ENCODE peak calls at places on chromosomes 6 and 20, in ten cellular contexts. One of them, this sample, is unnamed.
A peak's percentile ranks its signal among the peaks of the same experiment; 100 is the strongest.

GRCh38 chr6:118187568-118188164 is 280.6 kb downstream of the SLC35F1 start:
- DNase-seq in progenitor cell of endocrine pancreas: no peak
- DNase-seq in breast epithelium: no peak
- DNase-seq in WERI-Rb-1: no peak
- DNase-seq in heart right ventricle: no peak
- DNase-seq in hepatocyte: peak; percentile 6
- DNase-seq in type B pancreatic cell: no peak
- DNase-seq in CD14-positive monocyte: no peak
- DNase-seq in left ventricle myocardium inferior: no peak
- DNase-seq in cardiac muscle cell: peak; percentile 11
- DNase-seq in this sample: no peak

GRCh38 chr20:25553819-25554296 is 31.5 kb downstream of the NINL start:
- DNase-seq in heart right ventricle: no peak
- DNase-seq in type B pancreatic cell: no peak
- DNase-seq in breast epithelium: no peak
- DNase-seq in cardiac muscle cell: no peak
- DNase-seq in left ventricle myocardium inferior: no peak
- DNase-seq in progenitor cell of endocrine pancreas: no peak
- DNase-seq in WERI-Rb-1: no peak
- DNase-seq in CD14-positive monocyte: no peak
- DNase-seq in hepatocyte: peak; percentile 69
- DNase-seq in this sample: no peak

GRCh38 chr20:63754008-63754407 is 14.4 kb downstream of the SLC2A4RG start:
- DNase-seq in heart right ventricle: no peak
- DNase-seq in progenitor cell of endocrine pancreas: no peak
- DNase-seq in CD14-positive monocyte: peak; percentile 11
- DNase-seq in WERI-Rb-1: no peak
- DNase-seq in breast epithelium: no peak
- DNase-seq in left ventricle myocardium inferior: no peak
- DNase-seq in cardiac muscle cell: peak; percentile 66
- DNase-seq in type B pancreatic cell: no peak
- DNase-seq in hepatocyte: peak; percentile 5
- DNase-seq in this sample: no peak

GRCh38 chr6:33273129-33273923 is 1.5 kb downstream of the RPS18 start:
- DNase-seq in WERI-Rb-1: no peak
- DNase-seq in CD14-positive monocyte: no peak
- DNase-seq in heart right ventricle: no peak
- DNase-seq in progenitor cell of endocrine pancreas: no peak
- DNase-seq in type B pancreatic cell: no peak
- DNase-seq in breast epithelium: no peak
- DNase-seq in left ventricle myocardium inferior: no peak
- DNase-seq in cardiac muscle cell: no peak
- DNase-seq in hepatocyte: no peak
- DNase-seq in this sample: no peak

GRCh38 chr6:140758169-140758877 is 1374.4 kb upstream of the GJE1 start:
- DNase-seq in progenitor cell of endocrine pancreas: no peak
- DNase-seq in CD14-positive monocyte: no peak
- DNase-seq in cardiac muscle cell: no peak
- DNase-seq in breast epithelium: no peak
- DNase-seq in left ventricle myocardium inferior: no peak
- DNase-seq in heart right ventricle: no peak
- DNase-seq in type B pancreatic cell: no peak
- DNase-seq in hepatocyte: no peak
- DNase-seq in WERI-Rb-1: no peak
- DNase-seq in this sample: no peak

GRCh38 chr6:845581-845980 is 152.6 kb upstream of the EXOC2 start:
- DNase-seq in breast epithelium: no peak
- DNase-seq in type B pancreatic cell: no peak
- DNase-seq in cardiac muscle cell: no peak
- DNase-seq in heart right ventricle: no peak
- DNase-seq in WERI-Rb-1: no peak
- DNase-seq in progenitor cell of endocrine pancreas: no peak
- DNase-seq in hepatocyte: no peak
- DNase-seq in left ventricle myocardium inferior: no peak
- DNase-seq in CD14-positive monocyte: no peak
- DNase-seq in this sample: no peak

GRCh38 chr6:6711832-6712231 is 123.3 kb downstream of the LY86 start:
- DNase-seq in breast epithelium: no peak
- DNase-seq in hepatocyte: no peak
- DNase-seq in heart right ventricle: no peak
- DNase-seq in CD14-positive monocyte: peak; percentile 75
- DNase-seq in type B pancreatic cell: no peak
- DNase-seq in progenitor cell of endocrine pancreas: no peak
- DNase-seq in cardiac muscle cell: no peak
- DNase-seq in WERI-Rb-1: no peak
- DNase-seq in left ventricle myocardium inferior: no peak
- DNase-seq in this sample: no peak

GRCh38 chr6:113953346-113953745 is 17.6 kb downstream of the HDAC2 start:
- DNase-seq in heart right ventricle: no peak
- DNase-seq in WERI-Rb-1: no peak
- DNase-seq in type B pancreatic cell: no peak
- DNase-seq in progenitor cell of endocrine pancreas: no peak
- DNase-seq in cardiac muscle cell: no peak
- DNase-seq in hepatocyte: no peak
- DNase-seq in breast epithelium: no peak
- DNase-seq in left ventricle myocardium inferior: no peak
- DNase-seq in CD14-positive monocyte: no peak
- DNase-seq in this sample: no peak

GRCh38 chr6:150959071-150959637 is 93.7 kb downstream of the MTHFD1L start:
- DNase-seq in CD14-positive monocyte: no peak
- DNase-seq in left ventricle myocardium inferior: no peak
- DNase-seq in heart right ventricle: no peak
- DNase-seq in breast epithelium: no peak
- DNase-seq in hepatocyte: no peak
- DNase-seq in cardiac muscle cell: no peak
- DNase-seq in WERI-Rb-1: no peak
- DNase-seq in progenitor cell of endocrine pancreas: no peak
- DNase-seq in type B pancreatic cell: no peak
- DNase-seq in this sample: no peak

GRCh38 chr6:92690997-92691599 is 728.3 kb downstream of the EPHA7 start:
- DNase-seq in cardiac muscle cell: peak; percentile 63
- DNase-seq in type B pancreatic cell: no peak
- DNase-seq in breast epithelium: no peak
- DNase-seq in heart right ventricle: no peak
- DNase-seq in CD14-positive monocyte: no peak
- DNase-seq in hepatocyte: peak; percentile 15
- DNase-seq in left ventricle myocardium inferior: no peak
- DNase-seq in progenitor cell of endocrine pancreas: no peak
- DNase-seq in WERI-Rb-1: no peak
- DNase-seq in this sample: no peak

GRCh38 chr6:42729731-42730130 is 7.3 kb upstream of the PRPH2 start:
- DNase-seq in breast epithelium: no peak
- DNase-seq in type B pancreatic cell: no peak
- DNase-seq in CD14-positive monocyte: no peak
- DNase-seq in cardiac muscle cell: no peak
- DNase-seq in left ventricle myocardium inferior: no peak
- DNase-seq in heart right ventricle: no peak
- DNase-seq in hepatocyte: peak; percentile 59
- DNase-seq in progenitor cell of endocrine pancreas: no peak
- DNase-seq in WERI-Rb-1: no peak
- DNase-seq in this sample: no peak

GRCh38 chr6:90025418-90026089 is 131.3 kb downstream of the GJA10 start:
- DNase-seq in CD14-positive monocyte: no peak
- DNase-seq in cardiac muscle cell: no peak
- DNase-seq in left ventricle myocardium inferior: no peak
- DNase-seq in hepatocyte: peak; percentile 55
- DNase-seq in progenitor cell of endocrine pancreas: no peak
- DNase-seq in type B pancreatic cell: no peak
- DNase-seq in heart right ventricle: no peak
- DNase-seq in WERI-Rb-1: no peak
- DNase-seq in breast epithelium: no peak
- DNase-seq in this sample: no peak

GRCh38 chr20:20743511-20744169 is 31.2 kb upstream of the RALGAPA2 start:
- DNase-seq in type B pancreatic cell: no peak
- DNase-seq in cardiac muscle cell: peak; percentile 72
- DNase-seq in CD14-positive monocyte: no peak
- DNase-seq in WERI-Rb-1: peak; percentile 28
- DNase-seq in left ventricle myocardium inferior: peak; percentile 82
- DNase-seq in breast epithelium: no peak
- DNase-seq in heart right ventricle: peak; percentile 70
- DNase-seq in hepatocyte: peak; percentile 56
- DNase-seq in progenitor cell of endocrine pancreas: peak; percentile 11
- DNase-seq in this sample: peak; percentile 75

GRCh38 chr6:140623498-140623897 is 1249.0 kb upstream of the CITED2 start:
- DNase-seq in WERI-Rb-1: no peak
- DNase-seq in hepatocyte: no peak
- DNase-seq in progenitor cell of endocrine pancreas: no peak
- DNase-seq in left ventricle myocardium inferior: no peak
- DNase-seq in type B pancreatic cell: no peak
- DNase-seq in heart right ventricle: no peak
- DNase-seq in CD14-positive monocyte: no peak
- DNase-seq in breast epithelium: no peak
- DNase-seq in cardiac muscle cell: no peak
- DNase-seq in this sample: no peak

GRCh38 chr20:10710995-10711775 is 37.4 kb upstream of the JAG1 start:
- DNase-seq in WERI-Rb-1: no peak
- DNase-seq in heart right ventricle: no peak
- DNase-seq in left ventricle myocardium inferior: no peak
- DNase-seq in type B pancreatic cell: no peak
- DNase-seq in breast epithelium: no peak
- DNase-seq in hepatocyte: peak; percentile 55
- DNase-seq in cardiac muscle cell: no peak
- DNase-seq in progenitor cell of endocrine pancreas: no peak
- DNase-seq in CD14-positive monocyte: no peak
- DNase-seq in this sample: no peak

GRCh38 chr6:118580585-118581419 is 32.7 kb downstream of the PLN start:
- DNase-seq in hepatocyte: peak; percentile 91
- DNase-seq in progenitor cell of endocrine pancreas: peak; percentile 17
- DNase-seq in cardiac muscle cell: peak; percentile 80
- DNase-seq in WERI-Rb-1: peak; percentile 33
- DNase-seq in type B pancreatic cell: no peak
- DNase-seq in CD14-positive monocyte: no peak
- DNase-seq in left ventricle myocardium inferior: no peak
- DNase-seq in breast epithelium: no peak
- DNase-seq in heart right ventricle: peak; percentile 43
- DNase-seq in this sample: peak; percentile 78

DNA sequence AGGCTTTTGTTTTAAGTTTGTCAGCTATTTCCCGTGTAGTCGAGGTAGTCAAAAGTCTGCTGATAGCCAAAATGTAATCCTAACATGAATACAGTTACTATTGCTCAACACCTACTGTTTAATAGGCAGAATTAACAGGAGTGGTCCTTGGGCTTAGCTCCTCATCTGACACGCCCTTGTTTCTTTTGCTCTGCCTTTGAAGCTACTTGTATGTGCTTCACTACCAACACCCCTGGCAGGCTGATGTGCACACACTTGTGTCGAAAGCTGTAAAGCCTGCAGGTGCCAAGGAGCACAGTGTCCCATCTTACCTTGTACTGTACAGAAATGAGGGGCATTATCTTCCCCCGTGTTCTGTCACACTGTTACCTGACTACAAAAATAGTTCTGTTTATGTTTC is 9.2 kb downstream of the SDHAF4 start:
- DNase-seq in type B pancreatic cell: no peak
- DNase-seq in left ventricle myocardium inferior: no peak
- DNase-seq in breast epithelium: no peak
- DNase-seq in hepatocyte: no peak
- DNase-seq in heart right ventricle: no peak
- DNase-seq in progenitor cell of endocrine pancreas: no peak
- DNase-seq in WERI-Rb-1: no peak
- DNase-seq in cardiac muscle cell: no peak
- DNase-seq in CD14-positive monocyte: no peak
- DNase-seq in this sample: no peak
- TF ChIP-seq CTCF in type B pancreatic cell: no peak
- TF ChIP-seq CTCF in left ventricle myocardium inferior: no peak
- TF ChIP-seq CTCF in breast epithelium: no peak
- TF ChIP-seq CTCF in hepatocyte: no peak
- TF ChIP-seq CTCF in heart right ventricle: no peak
- TF ChIP-seq CTCF in progenitor cell of endocrine pancreas: no peak
- TF ChIP-seq CTCF in WERI-Rb-1: no peak
- TF ChIP-seq CTCF in cardiac muscle cell: no peak
- TF ChIP-seq CTCF in CD14-positive monocyte: no peak
- TF ChIP-seq CTCF in this sample: no peak

DNA sequence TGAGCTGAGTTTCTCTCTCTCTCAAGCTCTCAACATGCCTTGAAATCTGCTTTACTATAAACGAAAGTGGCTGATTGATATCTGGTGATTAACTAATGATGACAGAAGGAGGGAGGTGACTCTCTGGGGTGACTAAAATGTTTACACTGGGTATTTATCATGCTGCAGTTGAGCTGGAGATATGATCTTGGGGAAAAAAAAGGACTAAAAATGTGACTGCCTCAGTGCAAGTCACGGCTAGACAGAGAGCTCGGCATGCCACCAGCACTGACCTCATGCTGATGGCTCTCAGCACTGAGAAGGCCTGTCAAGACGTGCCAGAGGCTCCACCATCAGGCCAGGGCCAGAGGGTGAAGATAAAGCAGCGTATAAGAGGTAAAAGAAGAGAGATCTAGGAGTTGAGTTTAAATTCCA is 103.1 kb upstream of the SPACA1 start:
- DNase-seq in CD14-positive monocyte: no peak
- DNase-seq in progenitor cell of endocrine pancreas: no peak
- DNase-seq in heart right ventricle: peak; percentile 72
- DNase-seq in breast epithelium: peak; percentile 56
- DNase-seq in hepatocyte: peak; percentile 74
- DNase-seq in WERI-Rb-1: peak; percentile 61
- DNase-seq in left ventricle myocardium inferior: peak; percentile 77
- DNase-seq in cardiac muscle cell: peak; percentile 69
- DNase-seq in type B pancreatic cell: no peak
- DNase-seq in this sample: peak; percentile 85
- TF ChIP-seq CTCF in CD14-positive monocyte: no peak
- TF ChIP-seq CTCF in progenitor cell of endocrine pancreas: no peak
- TF ChIP-seq CTCF in heart right ventricle: no peak
- TF ChIP-seq CTCF in breast epithelium: no peak
- TF ChIP-seq CTCF in hepatocyte: peak; percentile 30
- TF ChIP-seq CTCF in WERI-Rb-1: peak; percentile 36
- TF ChIP-seq CTCF in left ventricle myocardium inferior: peak; percentile 43
- TF ChIP-seq CTCF in cardiac muscle cell: no peak
- TF ChIP-seq CTCF in type B pancreatic cell: no peak
- TF ChIP-seq CTCF in this sample: peak; percentile 61

DNA sequence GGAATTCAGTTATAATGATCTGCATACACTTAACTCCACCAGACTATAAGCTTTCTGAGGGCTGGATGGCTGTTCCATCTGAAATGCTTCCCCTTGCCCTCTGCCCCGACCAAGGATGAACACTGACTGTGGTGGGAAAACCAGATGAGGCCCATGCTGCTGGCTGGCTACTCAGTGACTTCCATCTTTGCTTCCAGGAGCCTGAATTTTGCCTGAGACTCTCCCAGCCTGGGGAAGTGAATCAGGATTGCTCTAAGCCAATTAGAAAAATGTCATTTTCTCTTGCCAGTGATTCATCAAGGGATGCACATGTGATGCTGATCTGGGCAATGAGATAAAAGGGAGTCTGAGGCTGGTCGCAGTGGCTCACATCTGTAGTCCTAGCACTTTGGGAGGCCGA is 1.7 kb upstream of the TOMM34 start:
- DNase-seq in CD14-positive monocyte: no peak
- DNase-seq in progenitor cell of endocrine pancreas: no peak
- DNase-seq in type B pancreatic cell: no peak
- DNase-seq in left ventricle myocardium inferior: no peak
- DNase-seq in heart right ventricle: no peak
- DNase-seq in hepatocyte: no peak
- DNase-seq in breast epithelium: no peak
- DNase-seq in WERI-Rb-1: no peak
- DNase-seq in cardiac muscle cell: no peak
- DNase-seq in this sample: no peak
- TF ChIP-seq CTCF in CD14-positive monocyte: no peak
- TF ChIP-seq CTCF in progenitor cell of endocrine pancreas: no peak
- TF ChIP-seq CTCF in type B pancreatic cell: no peak
- TF ChIP-seq CTCF in left ventricle myocardium inferior: no peak
- TF ChIP-seq CTCF in heart right ventricle: no peak
- TF ChIP-seq CTCF in hepatocyte: no peak
- TF ChIP-seq CTCF in breast epithelium: no peak
- TF ChIP-seq CTCF in WERI-Rb-1: no peak
- TF ChIP-seq CTCF in cardiac muscle cell: no peak
- TF ChIP-seq CTCF in this sample: no peak

GRCh38 chr6:37027811-37028469 is 22.5 kb downstream of the FGD2 start:
- DNase-seq in heart right ventricle: no peak
- DNase-seq in type B pancreatic cell: no peak
- DNase-seq in progenitor cell of endocrine pancreas: no peak
- DNase-seq in breast epithelium: no peak
- DNase-seq in cardiac muscle cell: no peak
- DNase-seq in WERI-Rb-1: no peak
- DNase-seq in hepatocyte: no peak
- DNase-seq in left ventricle myocardium inferior: no peak
- DNase-seq in CD14-positive monocyte: no peak
- DNase-seq in this sample: no peak
- TF ChIP-seq CTCF in heart right ventricle: no peak
- TF ChIP-seq CTCF in type B pancreatic cell: no peak
- TF ChIP-seq CTCF in progenitor cell of endocrine pancreas: no peak
- TF ChIP-seq CTCF in breast epithelium: no peak
- TF ChIP-seq CTCF in cardiac muscle cell: no peak
- TF ChIP-seq CTCF in WERI-Rb-1: peak; percentile 42
- TF ChIP-seq CTCF in hepatocyte: no peak
- TF ChIP-seq CTCF in left ventricle myocardium inferior: no peak
- TF ChIP-seq CTCF in CD14-positive monocyte: no peak
- TF ChIP-seq CTCF in this sample: peak; percentile 50